ENCODE peak calls at places on chromosomes 2 and 18, in five cellular contexts. Q is fibroblast of lung, O is upper lobe of right lung, C is HFF-Myc, S is AG10803. Y is an unnamed sample.

GRCh38 chr18:9469700-9470099 is 5.6 kb upstream of the RALBP1 start:
- DNase-seq in O (no peak), C (no peak), S (no peak), Q (no peak), Y (no peak)

GRCh38 chr2:46342566-46343315 is 45.5 kb downstream of the EPAS1 start:
- DNase-seq in C (no peak), S (no peak), Q (no peak), O (no peak), Y (no peak)

GRCh38 chr18:35835838-35836237 is 136.6 kb upstream of the RMP24 start:
- DNase-seq in O (no peak), S (no peak), Q (no peak), C (no peak), Y (no peak)

GRCh38 chr2:170504820-170505145 is 210.4 kb upstream of the SP5 start:
- DNase-seq in S (no peak), O (no peak), Q (no peak), C (no peak), Y (no peak)

GRCh38 chr2:3479430-3480320 is 39.7 kb downstream of the ADI1 start:
- DNase-seq in C (no peak), O (no peak), S (no peak), Q (no peak), Y (no peak)

GRCh38 chr2:6079405-6079804 is 387.2 kb downstream of the SOX11 start:
- DNase-seq in S (no peak), O (no peak), Q (no peak), C (no peak), Y (no peak)

GRCh38 chr2:188114014-188114413 is 177.7 kb upstream of the GULP1 start:
- DNase-seq in C (no peak), Q (peak; percentile 58), S (peak; percentile 33), O (no peak), Y (peak; percentile 29)

GRCh38 chr2:54602736-54603322 is 120.6 kb upstream of the EML6 start:
- DNase-seq in O (no peak), S (no peak), C (no peak), Q (no peak), Y (no peak)

GRCh38 chr18:31099490-31100230 is 2.6 kb downstream of the DSC2 start:
- DNase-seq in Q (no peak), O (no peak), C (no peak), S (no peak), Y (no peak)

GRCh38 chr18:44887227-44887631 is 206.5 kb downstream of the SETBP1 start:
- DNase-seq in S (peak; percentile 70), O (no peak), C (peak; percentile 6), Q (peak; percentile 79), Y (peak; percentile 44)

GRCh38 chr18:2657788-2658458 is 2.4 kb downstream of the SMCHD1 start:
- DNase-seq in O (no peak), Q (peak; percentile 86), C (peak; percentile 49), S (peak; percentile 59), Y (peak; percentile 50)

GRCh38 chr2:208256192-208256782 is 1.4 kb upstream of the IDH1 start:
- DNase-seq in S (no peak), Q (no peak), O (no peak), C (no peak), Y (no peak)

GRCh38 chr2:5845798-5846197 is 153.6 kb downstream of the SOX11 start:
- DNase-seq in O (no peak), S (peak; percentile 25), C (no peak), Q (no peak), Y (no peak)

GRCh38 chr18:31990823-31991222 is 27.8 kb upstream of the RNF125 start:
- DNase-seq in S (no peak), O (no peak), C (no peak), Q (no peak), Y (no peak)

GRCh38 chr2:85577063-85577385 is 362 bp upstream of the VAMP8 start:
- DNase-seq in O (no peak), S (no peak), C (no peak), Q (no peak), Y (no peak)

GRCh38 chr2:174873457-174873856 is 109.2 kb upstream of the CHRNA1 start:
- DNase-seq in S (peak; percentile 85), O (no peak), Q (peak; percentile 78), C (no peak), Y (peak; percentile 29)

GRCh38 chr18:332007-332406 is 64.2 kb upstream of the THOC1 start:
- DNase-seq in C (peak; percentile 29), O (peak; percentile 69), Q (no peak), S (no peak), Y (no peak)

GRCh38 chr18:73520229-73520628 is 627.4 kb downstream of the FBXO15 start:
- DNase-seq in O (no peak), C (no peak), S (no peak), Q (no peak), Y (no peak)
- TF ChIP-seq CTCF in O (no peak), C (no peak), S (no peak), Q (no peak), Y (peak; percentile 14)

DNA sequence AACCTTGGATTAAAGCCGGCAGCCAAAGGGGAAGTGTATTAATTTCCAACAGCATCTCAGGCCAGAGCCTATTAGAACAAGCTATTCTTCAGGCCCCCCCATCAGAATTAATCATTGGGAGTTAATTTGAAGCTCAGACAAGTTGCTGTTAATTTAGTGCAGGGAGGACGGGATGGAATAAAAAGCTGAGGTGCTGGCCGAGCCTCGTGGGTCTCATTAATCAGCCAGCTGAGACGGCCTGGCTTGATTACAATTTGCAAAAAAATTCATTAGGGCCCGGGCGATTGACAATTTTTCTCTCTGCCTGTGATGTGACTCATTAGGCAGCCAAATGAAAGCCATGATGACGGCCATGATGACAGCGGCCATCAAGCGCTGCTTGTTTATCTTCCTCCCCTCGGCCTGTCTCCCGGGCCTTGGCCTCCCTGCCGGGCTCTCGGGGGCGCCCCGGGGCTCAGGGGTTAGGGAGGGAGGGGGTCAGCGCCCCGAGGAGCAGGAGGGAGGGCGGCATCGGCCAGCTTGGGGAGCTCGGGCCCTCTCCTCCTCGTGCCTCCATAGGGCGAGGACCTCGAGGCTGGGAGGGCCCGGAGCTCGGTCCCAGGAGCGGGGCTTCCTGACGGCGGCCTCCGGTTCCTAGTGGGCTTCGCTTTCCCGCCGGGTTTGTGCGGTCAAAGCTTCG is 5.2 kb downstream of the GBX2 start:
- DNase-seq in Q (peak; percentile 23), O (peak; percentile 56), S (no peak), C (no peak), Y (no peak)
- H3K4me3 ChIP-seq in Q (no peak overlapping the region), O (no peak overlapping the region), S (no peak overlapping the region), C (no peak overlapping the region), Y (no peak overlapping the region)

GRCh38 chr2:167386694-167387093 is 498.4 kb downstream of the XIRP2 start:
- DNase-seq in Q (no peak), S (no peak), O (no peak), C (no peak), Y (no peak)
- TF ChIP-seq CTCF in Q (no peak), S (no peak), O (no peak), C (no peak), Y (no peak)

GRCh38 chr2:231622963-231623362 is 30.3 kb downstream of the TEX44 start:
- DNase-seq in C (no peak), O (no peak), Q (no peak), S (no peak), Y (no peak)

GRCh38 chr2:231626449-231626848 is 33.8 kb downstream of the TEX44 start:
- DNase-seq in S (no peak), O (no peak), Q (no peak), C (no peak), Y (no peak)

GRCh38 chr2:231617059-231617926 is 24.6 kb downstream of the TEX44 start:
- DNase-seq in C (no peak), S (no peak), O (no peak), Q (peak; percentile 51), Y (no peak)

GRCh38 chr2:231621051-231621879 is 28.6 kb downstream of the TEX44 start:
- DNase-seq in Q (no peak), O (no peak), C (no peak), S (peak; percentile 15), Y (no peak)
- H3K4me3 ChIP-seq in Q (no peak overlapping the region), O (peak overlapping the region; percentile 5), C (no peak overlapping the region), S (no peak overlapping the region), Y (no peak overlapping the region)

GRCh38 chr2:131010566-131010965 is 82.7 kb downstream of the FAM168B start:
- DNase-seq in Q (no peak), S (no peak), O (no peak), C (no peak), Y (no peak)
- TF ChIP-seq CTCF in Q (no peak), S (no peak), O (no peak), C (no peak), Y (no peak)

DNA sequence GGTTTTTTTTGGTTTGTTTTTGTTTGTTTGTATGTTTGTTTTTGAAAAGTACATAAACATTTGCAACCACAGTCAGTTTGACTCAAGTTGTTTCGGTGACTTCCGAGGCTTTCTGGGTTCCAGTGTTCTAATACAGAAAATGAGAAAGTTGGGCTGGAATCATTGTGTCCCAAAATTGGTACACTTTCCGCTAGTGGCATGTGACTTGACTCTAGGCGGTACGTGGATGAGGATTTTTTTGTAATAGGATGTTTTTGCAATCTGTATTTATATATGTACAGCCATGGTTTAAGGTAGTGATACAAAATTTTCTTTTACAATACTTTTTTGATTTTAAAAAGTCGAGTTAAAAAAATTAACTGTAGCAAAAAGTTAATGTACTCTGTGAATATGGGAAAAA is 1.7 kb downstream of the MFF start:
- DNase-seq in C (no peak), S (no peak), O (no peak), Q (no peak), Y (no peak)
- H3K4me3 ChIP-seq in C (peak overlapping the region; percentile 87), S (peak overlapping the region; percentile 88), O (peak overlapping the region; percentile 87), Q (peak overlapping the region; percentile 88), Y (no peak overlapping the region)

GRCh38 chr18:52667388-52667787 is 327.4 kb downstream of the DCC start:
- DNase-seq in C (no peak), O (no peak), Q (no peak), S (no peak), Y (no peak)

DNA sequence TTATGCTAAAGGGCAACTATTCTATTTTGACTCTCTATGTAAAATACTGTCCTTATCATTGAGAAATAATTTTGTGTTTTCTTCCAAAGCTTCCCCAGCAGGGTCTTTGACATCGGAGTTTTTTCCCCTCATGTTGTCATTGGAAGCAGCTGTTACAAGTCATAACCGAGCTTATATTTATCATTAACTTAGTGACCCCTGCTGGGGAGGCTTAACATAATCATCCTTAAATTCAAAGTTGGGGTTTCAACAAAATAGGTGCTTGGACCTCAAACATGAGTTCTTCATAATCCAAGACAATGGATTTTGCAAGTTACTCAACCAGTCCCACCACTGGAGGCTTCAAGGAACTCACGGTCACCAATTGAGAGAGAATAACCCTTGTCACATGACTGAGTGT is 330.9 kb downstream of the DCC start:
- DNase-seq in S (peak; percentile 15), Q (peak; percentile 14), O (no peak), C (no peak), Y (no peak)
- TF ChIP-seq CTCF in S (peak; percentile 33), Q (peak; percentile 23), O (peak; percentile 32), C (no peak), Y (peak; percentile 10)

Y was measured in AG04449.